ENCODE peak calls at places on chromosomes 4 and X, in six cellular contexts. F, N, K, E, M and C are unnamed samples.

GRCh38 chrX:75118296-75118695 is 37.8 kb downstream of the ABCB7 start:
- DNase-seq in F (no peak), N (no peak), K (no peak), E (no peak), M (no peak), C (no peak)

GRCh38 chr4:139783761-139784484 is 118.3 kb downstream of the MGST2 start:
- DNase-seq in F (no peak), N (no peak), K (peak; percentile 53), E (no peak), M (no peak), C (no peak)

GRCh38 chr4:114615435-114615834 is 16.8 kb downstream of the UGT8 start:
- DNase-seq in F (no peak), N (no peak), K (peak; percentile 6), E (no peak), M (no peak), C (no peak)

GRCh38 chr4:48223633-48224295 is 45.9 kb downstream of the TEC start:
- DNase-seq in F (no peak), N (peak; percentile 11), K (no peak), E (no peak), M (peak; percentile 2), C (no peak)

GRCh38 chrX:39519566-39520301 is 578.0 kb downstream of the BCOR start:
- DNase-seq in F (no peak), N (no peak), K (no peak), E (peak; percentile 27), M (no peak), C (no peak)

GRCh38 chrX:50495616-50496015 is 25.0 kb upstream of the DGKK start:
- DNase-seq in F (no peak), N (no peak), K (no peak), E (no peak), M (no peak), C (no peak)

GRCh38 chr4:116599859-116600258 is 485.5 kb downstream of the TRAM1L1 start:
- DNase-seq in F (no peak), N (no peak), K (no peak), E (peak; percentile 22), M (peak; percentile 0), C (peak; percentile 19)

GRCh38 chr4:184012937-184013336 is 107.8 kb downstream of the STOX2 start:
- DNase-seq in F (no peak), N (no peak), K (no peak), E (no peak), M (no peak), C (no peak)

GRCh38 chrX:149039057-149039456 is 466.0 kb downstream of the IDS start:
- DNase-seq in F (no peak), N (no peak), K (no peak), E (no peak), M (no peak), C (no peak)

GRCh38 chr4:40990202-40990898 is 224.0 kb downstream of the APBB2 start:
- DNase-seq in F (peak; percentile 53), N (peak; percentile 97), K (peak; percentile 25), E (no peak), M (peak; percentile 89), C (no peak)

GRCh38 chr4:26596843-26597242 is 13.0 kb downstream of the TBC1D19 start:
- DNase-seq in F (no peak), N (peak; percentile 17), K (no peak), E (no peak), M (no peak), C (no peak)
- TF ChIP-seq BHLHE40 in F (no peak), N (no peak), K (no peak), E (no peak), M (no peak), C (no peak)

DNA sequence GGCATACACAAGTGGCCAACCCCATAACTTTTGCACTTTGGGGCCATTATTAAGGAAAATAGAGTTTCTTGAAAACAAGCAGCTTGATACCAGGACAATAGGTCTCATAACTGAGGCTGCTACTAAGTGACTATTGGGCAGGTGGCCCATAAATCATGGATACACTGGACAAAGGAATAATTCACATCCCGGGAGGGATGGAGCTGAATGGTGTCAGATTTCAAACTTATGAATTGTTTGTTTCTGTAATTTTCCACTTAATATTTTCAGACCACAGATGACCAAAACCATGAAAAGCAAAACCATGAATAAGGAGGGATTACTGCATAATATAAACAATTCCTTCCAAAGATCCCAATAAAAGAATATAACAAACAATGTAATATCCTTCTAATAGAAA is 114.4 kb downstream of the WDFY3 start:
- DNase-seq in F (no peak), N (peak; percentile 43), K (no peak), E (no peak), M (no peak), C (no peak)
- TF ChIP-seq BHLHE40 in F (no peak), N (no peak), K (no peak), E (no peak), M (no peak), C (no peak)

GRCh38 chr4:153520871-153521329 is 54.7 kb downstream of the TMEM131L start:
- DNase-seq in F (peak; percentile 76), N (no peak), K (no peak), E (peak; percentile 65), M (no peak), C (no peak)
- TF ChIP-seq BHLHE40 in F (peak; percentile 36), N (no peak), K (no peak), E (no peak), M (no peak), C (no peak)

GRCh38 chr4:147839200-147839599 is 107.3 kb downstream of the ARHGAP10 start:
- DNase-seq in F (no peak), N (no peak), K (no peak), E (no peak), M (no peak), C (no peak)

GRCh38 chr4:147836807-147837206 is 104.9 kb downstream of the ARHGAP10 start:
- DNase-seq in F (no peak), N (no peak), K (no peak), E (no peak), M (no peak), C (no peak)

GRCh38 chr4:147837854-147838253 is 106.0 kb downstream of the ARHGAP10 start:
- DNase-seq in F (no peak), N (no peak), K (no peak), E (no peak), M (no peak), C (no peak)

GRCh38 chr4:147839651-147840050 is 107.8 kb downstream of the ARHGAP10 start:
- DNase-seq in F (no peak), N (no peak), K (no peak), E (no peak), M (no peak), C (no peak)

GRCh38 chr4:147837435-147837834 is 105.5 kb downstream of the ARHGAP10 start:
- DNase-seq in F (no peak), N (no peak), K (peak; percentile 6), E (peak; percentile 9), M (peak; percentile 58), C (peak; percentile 53)
- TF ChIP-seq BHLHE40 in F (no peak), N (no peak), K (no peak), E (no peak), M (no peak), C (no peak)

GRCh38 chrX:115402299-115402698 is 112.8 kb downstream of the LUZP4 start:
- DNase-seq in F (no peak), N (no peak), K (peak; percentile 35), E (no peak), M (no peak), C (no peak)

GRCh38 chrX:115399306-115399705 is 109.8 kb downstream of the LUZP4 start:
- DNase-seq in F (no peak), N (no peak), K (no peak), E (no peak), M (no peak), C (no peak)

GRCh38 chrX:115400960-115401359 is 111.4 kb downstream of the LUZP4 start:
- DNase-seq in F (no peak), N (no peak), K (no peak), E (no peak), M (peak; percentile 5), C (no peak)
- TF ChIP-seq BHLHE40 in F (no peak), N (no peak), K (no peak), E (no peak), M (no peak), C (no peak)

DNA sequence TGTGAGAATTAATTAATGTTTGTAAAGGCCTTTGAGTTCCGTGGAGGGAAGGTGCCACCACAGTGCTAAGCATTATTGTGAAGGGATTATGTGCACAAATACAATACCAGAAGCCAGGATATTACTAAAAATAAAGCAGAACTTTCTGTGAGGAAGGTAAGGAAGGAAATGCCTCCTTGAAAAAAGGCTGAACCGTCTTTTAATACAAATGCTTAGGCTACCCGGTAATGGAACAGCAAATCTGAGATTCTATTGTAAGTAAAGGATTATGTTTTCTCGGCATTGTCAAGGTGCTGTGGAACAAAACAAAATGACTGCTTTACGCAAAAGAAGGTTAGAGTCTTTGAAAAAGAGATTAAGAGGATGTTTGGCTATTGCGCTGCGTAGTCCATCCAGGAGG is 57.9 kb upstream of the SPRY1 start:
- DNase-seq in F (no peak), N (no peak), K (no peak), E (no peak), M (no peak), C (no peak)
- TF ChIP-seq BHLHE40 in F (no peak), N (no peak), K (no peak), E (no peak), M (no peak), C (no peak)

GRCh38 chrX:101229155-101229554 is 9.6 kb downstream of the DRP2 start:
- DNase-seq in F (no peak), N (peak; percentile 82), K (no peak), E (no peak), M (no peak), C (no peak)
- TF ChIP-seq BHLHE40 in F (no peak), N (peak; percentile 53), K (no peak), E (no peak), M (no peak), C (no peak)

DNA sequence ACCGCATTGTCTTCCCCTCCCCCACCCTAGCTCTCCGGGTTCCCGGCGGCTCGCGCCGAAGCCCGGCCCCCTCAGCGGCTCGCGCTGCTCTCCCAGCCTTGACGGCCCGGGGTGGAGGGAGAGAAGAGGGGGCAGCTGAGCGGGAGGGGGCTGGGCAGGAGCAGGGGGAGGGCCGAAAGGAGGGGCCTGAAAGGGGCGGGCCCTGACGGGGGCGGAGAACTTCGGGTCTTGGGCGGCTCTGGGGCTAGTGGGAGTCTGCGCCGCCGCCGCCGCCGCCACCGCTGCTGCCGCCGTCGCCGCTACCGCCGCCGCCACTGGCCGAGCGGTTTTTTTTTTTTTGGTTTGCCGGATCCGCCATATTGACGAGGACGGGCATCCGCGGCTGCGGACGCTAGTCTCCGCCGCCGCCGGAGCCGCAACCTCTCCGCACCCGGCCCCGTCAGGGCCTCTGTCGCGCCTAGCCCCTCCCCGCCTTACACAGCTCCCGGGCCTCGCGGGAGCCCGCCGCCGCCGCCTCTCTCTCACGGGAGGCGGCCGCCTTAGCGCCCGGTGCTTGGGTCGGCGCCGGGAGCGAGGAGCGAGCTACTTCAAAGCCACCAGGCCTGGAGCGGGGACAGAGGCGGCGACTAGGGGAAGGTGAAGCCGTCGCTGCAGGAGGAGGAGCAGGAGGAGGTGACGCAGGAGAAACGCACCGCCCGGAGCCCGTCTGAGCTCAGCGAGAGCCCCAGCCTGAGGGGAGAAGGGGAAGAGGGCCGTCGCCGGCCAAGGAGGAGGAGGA is at the start of gene USP9X:
- DNase-seq in F (peak; percentile 62), N (peak; percentile 89), K (peak; percentile 66), E (peak; percentile 86), M (peak; percentile 91), C (peak; percentile 79)
- TF ChIP-seq BHLHE40 in F (no peak), N (no peak), K (no peak), E (no peak), M (no peak), C (no peak)